ENCODE peak calls at places on chromosome 16, in four cellular contexts. S, M, T and L are unnamed samples.

GRCh38 chr16:87653234-87653633 is 50.9 kb downstream of the JPH3 start:
- DNase-seq in S (no peak), M (peak; percentile 4), T (no peak), L (no peak)

GRCh38 chr16:13680021-13680672 is 239.8 kb upstream of the ERCC4 start:
- DNase-seq in S (no peak), M (no peak), T (no peak), L (no peak)

GRCh38 chr16:2206780-2207433 is 1.7 kb downstream of the MLST8 start:
- DNase-seq in S (no peak), M (no peak), T (no peak), L (no peak)

GRCh38 chr16:61890346-61890745 is 145.9 kb downstream of the CDH8 start:
- DNase-seq in S (no peak), M (no peak), T (no peak), L (no peak)

GRCh38 chr16:31868701-31869167 is 4.9 kb upstream of the ZNF267 start:
- DNase-seq in S (peak; percentile 59), M (peak; percentile 78), T (peak; percentile 78), L (peak; percentile 76)

GRCh38 chr16:19666451-19666850 is 51.6 kb downstream of the KNOP1 start:
- DNase-seq in S (no peak), M (no peak), T (no peak), L (no peak)

GRCh38 chr16:397736-398332 is 835 bp downstream of the NME4 start:
- DNase-seq in S (peak; percentile 92), M (peak; percentile 73), T (peak; percentile 50), L (no peak)

GRCh38 chr16:50697881-50698767 is 4.7 kb downstream of the NOD2 start:
- DNase-seq in S (no peak), M (peak; percentile 36), T (peak; percentile 59), L (no peak)

GRCh38 chr16:14347706-14348105 is 276.6 kb downstream of the MRTFB start:
- DNase-seq in S (no peak), M (no peak), T (no peak), L (no peak)

GRCh38 chr16:50946606-50947005 is 204.5 kb downstream of the SALL1 start:
- DNase-seq in S (no peak), M (no peak), T (no peak), L (no peak)

GRCh38 chr16:60073376-60073775 is 1339.3 kb upstream of the GOT2 start:
- DNase-seq in S (no peak), M (peak; percentile 0), T (no peak), L (no peak)

GRCh38 chr16:73717266-73718057 is 579.2 kb upstream of the PSMD7 start:
- DNase-seq in S (no peak), M (no peak), T (no peak), L (no peak)

GRCh38 chr16:56849690-56850680 is 15.0 kb upstream of the SLC12A3 start:
- DNase-seq in S (no peak), M (peak; percentile 37), T (peak; percentile 15), L (no peak)

GRCh38 chr16:50246299-50247122 is 19.8 kb upstream of the ADCY7 start:
- DNase-seq in S (no peak), M (no peak), T (no peak), L (no peak)

GRCh38 chr16:19749571-19750080 is 31.6 kb downstream of the IQCK start:
- DNase-seq in S (no peak), M (no peak), T (no peak), L (no peak)

GRCh38 chr16:17723735-17724134 is 253.0 kb upstream of the XYLT1 start:
- DNase-seq in S (no peak), M (peak; percentile 76), T (peak; percentile 84), L (no peak)

GRCh38 chr16:50740747-50741146 is 1.1 kb upstream of the CYLD start:
- DNase-seq in S (no peak), M (no peak), T (no peak), L (no peak)

GRCh38 chr16:86716649-86717048 is 138.3 kb downstream of the FOXL1 start:
- DNase-seq in S (no peak), M (no peak), T (no peak), L (no peak)

GRCh38 chr16:68252383-68252782 is 7.2 kb downstream of the PLA2G15 start:
- DNase-seq in S (no peak), M (no peak), T (no peak), L (no peak)

GRCh38 chr16:68255712-68256111 is 8.6 kb upstream of the SLC7A6 start:
- DNase-seq in S (no peak), M (no peak), T (no peak), L (no peak)

GRCh38 chr16:68251812-68252211 is 6.6 kb downstream of the PLA2G15 start:
- DNase-seq in S (no peak), M (no peak), T (no peak), L (no peak)

GRCh38 chr16:68250951-68251350 is 5.8 kb downstream of the PLA2G15 start:
- DNase-seq in S (no peak), M (no peak), T (no peak), L (no peak)

DNA sequence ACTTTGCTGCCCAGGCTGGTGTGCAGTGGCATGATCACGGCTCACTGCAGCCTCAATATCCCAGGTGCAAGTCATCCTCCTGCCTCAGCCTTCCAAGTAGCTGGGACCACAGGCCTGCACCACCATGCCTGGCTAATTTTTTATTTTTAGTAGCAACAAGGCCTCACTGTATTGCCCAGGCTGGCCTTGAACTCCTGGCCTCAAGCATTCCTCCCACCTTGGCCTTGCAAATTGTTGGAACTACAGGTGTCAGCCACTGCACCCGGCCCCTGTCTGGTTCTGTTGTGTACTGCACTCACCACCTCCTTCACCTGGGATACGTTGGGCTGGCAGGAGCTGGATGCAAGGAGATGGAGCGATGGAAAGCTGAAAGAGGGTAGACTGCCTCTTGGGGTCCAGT is 8.5 kb downstream of the PLA2G15 start:
- DNase-seq in S (no peak), M (no peak), T (no peak), L (no peak)
- H3K27ac ChIP-seq in S (no peak overlapping the region), M (no peak overlapping the region), T (no peak overlapping the region), L (no peak overlapping the region)

GRCh38 chr16:75620326-75621169 is 2.5 kb downstream of the ADAT1 start:
- DNase-seq in S (no peak), M (no peak), T (no peak), L (no peak)

GRCh38 chr16:75622762-75623605 is at the start of gene ADAT1:
- DNase-seq in S (peak; percentile 99), M (peak; percentile 98), T (peak; percentile 98), L (peak; percentile 93)

GRCh38 chr16:75624921-75625334 is 1.8 kb upstream of the ADAT1 start:
- DNase-seq in S (no peak), M (peak; percentile 23), T (no peak), L (no peak)

GRCh38 chr16:75618782-75619181 is 4.3 kb downstream of the ADAT1 start:
- DNase-seq in S (no peak), M (no peak), T (no peak), L (no peak)

DNA sequence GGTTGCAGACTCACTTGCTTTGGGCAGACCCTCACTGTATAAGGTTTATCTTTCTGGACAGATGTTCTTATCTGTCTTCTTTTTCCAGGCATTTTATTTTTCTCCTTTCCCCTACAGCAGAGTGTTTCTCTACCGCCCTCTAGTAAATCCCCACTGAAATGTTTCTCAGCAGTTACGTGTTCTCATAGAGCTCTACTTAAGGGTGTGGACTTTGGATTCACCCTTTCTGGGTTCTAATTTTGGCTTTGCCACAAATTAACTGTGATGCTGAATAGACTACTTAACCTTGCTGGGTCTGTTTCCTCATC is 2.0 kb downstream of the ADAT1 start:
- DNase-seq in S (no peak), M (peak; percentile 60), T (no peak), L (no peak)
- TF ChIP-seq CTCF in S (peak; percentile 69), M (peak; percentile 59), T (peak; percentile 44), L (peak; percentile 28)

GRCh38 chr16:11700264-11701029 is 32.2 kb downstream of the SNN start:
- DNase-seq in S (no peak), M (peak; percentile 36), T (no peak), L (no peak)
- H3K27ac ChIP-seq in S (no peak overlapping the region), M (no peak overlapping the region), T (no peak overlapping the region), L (no peak overlapping the region)

GRCh38 chr16:65547799-65548446 is 426.1 kb upstream of the CDH11 start:
- DNase-seq in S (no peak), M (peak; percentile 84), T (peak; percentile 92), L (no peak)

GRCh38 chr16:65543781-65544740 is 422.2 kb upstream of the CDH11 start:
- DNase-seq in S (no peak), M (no peak), T (no peak), L (no peak)

GRCh38 chr16:65546353-65546791 is 424.5 kb upstream of the CDH11 start:
- DNase-seq in S (no peak), M (peak; percentile 45), T (no peak), L (no peak)

DNA sequence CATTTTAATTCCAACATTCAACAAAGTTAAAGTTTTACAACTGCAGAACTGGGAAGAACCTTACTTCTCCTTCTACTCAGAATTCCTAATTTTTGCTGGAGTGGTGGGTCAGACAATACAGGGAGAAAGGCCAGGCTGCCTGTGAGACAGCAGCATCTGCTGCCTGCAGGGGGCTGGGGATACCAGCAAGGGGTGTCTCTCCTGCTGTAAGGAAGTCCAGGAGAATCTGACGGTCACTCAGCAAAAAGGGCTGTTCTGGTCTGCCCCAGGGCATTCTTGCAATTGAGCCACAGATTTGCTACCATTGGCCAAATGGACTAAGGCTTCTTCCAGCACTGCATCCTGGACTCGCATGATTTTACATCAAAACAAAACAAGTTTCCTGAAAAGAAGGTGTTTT is 426.6 kb upstream of the CDH11 start:
- DNase-seq in S (peak; percentile 60), M (no peak), T (peak; percentile 24), L (no peak)
- TF ChIP-seq CTCF in S (peak; percentile 53), M (peak; percentile 6), T (peak; percentile 70), L (no peak)

DNA sequence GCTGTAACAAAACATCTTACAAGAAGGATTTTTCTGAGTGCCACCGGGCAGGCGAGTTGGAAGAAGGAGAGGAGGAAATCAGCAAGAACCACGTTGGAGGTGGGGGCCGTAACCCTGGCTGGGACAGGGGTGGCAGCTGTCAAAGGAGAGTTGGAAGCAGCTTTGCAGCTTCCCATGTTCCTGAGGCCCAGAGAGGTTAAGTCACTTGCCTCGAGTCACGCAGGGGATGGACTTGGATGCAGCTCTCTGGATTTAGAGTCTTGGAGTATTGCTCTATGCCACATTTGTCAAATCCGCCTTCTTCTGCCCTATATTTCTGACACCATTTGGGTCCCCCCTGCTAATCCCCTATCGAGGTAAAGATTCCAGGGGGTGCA is 83.0 kb upstream of the CIBAR2 start:
- DNase-seq in S (no peak), M (no peak), T (no peak), L (no peak)
- H3K27ac ChIP-seq in S (no peak overlapping the region), M (no peak overlapping the region), T (no peak overlapping the region), L (no peak overlapping the region)

DNA sequence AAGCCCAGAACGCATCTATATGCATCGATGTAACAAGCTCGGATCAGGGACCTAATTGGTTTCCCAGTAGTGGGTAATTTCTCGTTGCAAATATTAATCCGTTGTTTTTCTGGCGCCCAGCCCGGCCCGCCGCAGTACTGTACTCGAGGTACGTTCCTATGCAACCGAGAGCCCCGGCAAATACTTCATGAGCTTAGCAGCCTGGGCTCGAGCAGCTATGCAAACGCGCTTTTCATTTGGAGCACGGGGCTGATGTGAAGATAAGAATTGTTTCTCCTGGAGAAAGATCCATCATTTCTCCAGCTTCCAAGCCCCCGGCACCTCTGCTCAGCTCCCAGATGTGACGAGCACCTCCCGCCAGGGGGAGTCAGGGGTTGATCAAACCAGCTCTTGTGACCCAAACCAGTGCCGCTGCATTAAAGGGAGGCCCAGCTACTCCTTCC is 229.8 kb downstream of the KATNIP start:
- DNase-seq in S (peak; percentile 80), M (peak; percentile 58), T (peak; percentile 25), L (no peak)
- TF ChIP-seq CTCF in S (peak; percentile 74), M (peak; percentile 73), T (peak; percentile 79), L (peak; percentile 53)